ENCODE peak calls at places on chromosomes 3 and 15, in five cellular contexts. N, F, B, X and I are unnamed samples.

GRCh38 chr15:91885714-91886265 is 32.3 kb downstream of the SLCO3A1 start:
- DNase-seq in N (no peak), F (no peak), B (no peak), X (peak; percentile 48), I (peak; percentile 18)

GRCh38 chr15:95086543-95087252 is 855.3 kb downstream of the MCTP2 start:
- DNase-seq in N (no peak), F (peak; percentile 70), B (peak; percentile 56), X (no peak), I (no peak)

GRCh38 chr3:47406762-47407149 is 25.9 kb downstream of the PTPN23 start:
- DNase-seq in N (no peak), F (no peak), B (no peak), X (no peak), I (no peak)

GRCh38 chr15:59963925-59964324 is 40.2 kb upstream of the FOXB1 start:
- DNase-seq in N (peak; percentile 4), F (no peak), B (no peak), X (no peak), I (no peak)

GRCh38 chr3:32467333-32468070 is 35.1 kb downstream of the CMTM6 start:
- DNase-seq in N (no peak), F (peak; percentile 45), B (peak; percentile 89), X (peak; percentile 95), I (peak; percentile 85)

GRCh38 chr3:99532246-99532645 is 106.1 kb upstream of the COL8A1 start:
- DNase-seq in N (peak; percentile 29), F (peak; percentile 70), B (peak; percentile 88), X (peak; percentile 73), I (peak; percentile 80)

GRCh38 chr3:120561251-120562045 is 34.7 kb upstream of the NDUFB4 start:
- DNase-seq in N (peak; percentile 35), F (peak; percentile 60), B (peak; percentile 77), X (peak; percentile 80), I (peak; percentile 80)

GRCh38 chr3:52870471-52870870 is 26.9 kb downstream of the STIMATE start:
- DNase-seq in N (no peak), F (no peak), B (no peak), X (no peak), I (no peak)

GRCh38 chr15:68183886-68184285 is 21.2 kb downstream of the CALML4 start:
- DNase-seq in N (no peak), F (no peak), B (no peak), X (no peak), I (no peak)

GRCh38 chr3:150124142-150124541 is 153.4 kb upstream of the PFN2 start:
- DNase-seq in N (no peak), F (no peak), B (no peak), X (no peak), I (no peak)

GRCh38 chr15:90870354-90871096 is 2.1 kb downstream of the FURIN start:
- DNase-seq in N (no peak), F (peak; percentile 50), B (peak; percentile 58), X (no peak), I (no peak)

GRCh38 chr3:104628185-104628789 is 738.4 kb upstream of the ALCAM start:
- DNase-seq in N (peak; percentile 32), F (peak; percentile 65), B (peak; percentile 66), X (no peak), I (peak; percentile 68)

GRCh38 chr3:134898315-134898714 is 103.3 kb downstream of the EPHB1 start:
- DNase-seq in N (no peak), F (no peak), B (no peak), X (no peak), I (no peak)

GRCh38 chr15:81338422-81339007 is 14.6 kb upstream of the STARD5 start:
- DNase-seq in N (no peak), F (peak; percentile 96), B (peak; percentile 86), X (peak; percentile 7), I (no peak)

GRCh38 chr15:74822233-74822632 is 4.2 kb upstream of the CPLX3 start:
- DNase-seq in N (no peak), F (no peak), B (no peak), X (no peak), I (no peak)

GRCh38 chr3:154243353-154243752 is 80.9 kb downstream of the DHX36 start:
- DNase-seq in N (no peak), F (peak; percentile 70), B (peak; percentile 18), X (no peak), I (no peak)

GRCh38 chr3:101846709-101847108 is 2.6 kb upstream of the NFKBIZ start:
- DNase-seq in N (no peak), F (no peak), B (no peak), X (no peak), I (no peak)

GRCh38 chr3:140386357-140387100 is 291.3 kb upstream of the TRIM42 start:
- DNase-seq in N (peak; percentile 23), F (no peak), B (no peak), X (no peak), I (peak; percentile 43)

GRCh38 chr15:50431204-50431603 is 7.0 kb downstream of the USP8 start:
- DNase-seq in N (no peak), F (no peak), B (no peak), X (no peak), I (no peak)

GRCh38 chr3:65619391-65620298 is 419.1 kb downstream of the MAGI1 start:
- DNase-seq in N (no peak), F (peak; percentile 68), B (peak; percentile 89), X (no peak), I (no peak)

GRCh38 chr3:9776896-9777694 is 7.3 kb upstream of the CAMK1 start:
- DNase-seq in N (no peak), F (no peak), B (no peak), X (no peak), I (no peak)

GRCh38 chr15:53193149-53193548 is 403.0 kb upstream of the ONECUT1 start:
- DNase-seq in N (peak; percentile 37), F (peak; percentile 6), B (peak; percentile 3), X (no peak), I (peak; percentile 61)

GRCh38 chr3:55320928-55321327 is 166.2 kb downstream of the WNT5A start:
- DNase-seq in N (no peak), F (no peak), B (no peak), X (no peak), I (no peak)

GRCh38 chr3:38628835-38629234 is 20.7 kb downstream of the SCN5A start:
- DNase-seq in N (no peak), F (no peak), B (no peak), X (no peak), I (no peak)

GRCh38 chr15:74373056-74373650 is 5.7 kb upstream of the CYP11A1 start:
- DNase-seq in N (no peak), F (no peak), B (no peak), X (no peak), I (no peak)

GRCh38 chr3:22893631-22894377 is 309.3 kb upstream of the UBE2E2 start:
- DNase-seq in N (no peak), F (no peak), B (no peak), X (no peak), I (no peak)
- H3K9ac ChIP-seq in N (no peak overlapping the region), F (no peak overlapping the region), B (no peak overlapping the region), X (no peak overlapping the region), I (no peak overlapping the region)

GRCh38 chr3:13282528-13282985 is 137.6 kb downstream of the NUP210 start:
- DNase-seq in N (no peak), F (no peak), B (no peak), X (peak; percentile 65), I (peak; percentile 77)

GRCh38 chr3:13280856-13281656 is 139.1 kb downstream of the NUP210 start:
- DNase-seq in N (no peak), F (no peak), B (no peak), X (no peak), I (no peak)

GRCh38 chr3:13280122-13280790 is 139.9 kb downstream of the NUP210 start:
- DNase-seq in N (no peak), F (no peak), B (no peak), X (no peak), I (no peak)

GRCh38 chr3:13282986-13283876 is 136.9 kb downstream of the NUP210 start:
- DNase-seq in N (no peak), F (peak; percentile 21), B (no peak), X (peak; percentile 74), I (peak; percentile 70)

DNA sequence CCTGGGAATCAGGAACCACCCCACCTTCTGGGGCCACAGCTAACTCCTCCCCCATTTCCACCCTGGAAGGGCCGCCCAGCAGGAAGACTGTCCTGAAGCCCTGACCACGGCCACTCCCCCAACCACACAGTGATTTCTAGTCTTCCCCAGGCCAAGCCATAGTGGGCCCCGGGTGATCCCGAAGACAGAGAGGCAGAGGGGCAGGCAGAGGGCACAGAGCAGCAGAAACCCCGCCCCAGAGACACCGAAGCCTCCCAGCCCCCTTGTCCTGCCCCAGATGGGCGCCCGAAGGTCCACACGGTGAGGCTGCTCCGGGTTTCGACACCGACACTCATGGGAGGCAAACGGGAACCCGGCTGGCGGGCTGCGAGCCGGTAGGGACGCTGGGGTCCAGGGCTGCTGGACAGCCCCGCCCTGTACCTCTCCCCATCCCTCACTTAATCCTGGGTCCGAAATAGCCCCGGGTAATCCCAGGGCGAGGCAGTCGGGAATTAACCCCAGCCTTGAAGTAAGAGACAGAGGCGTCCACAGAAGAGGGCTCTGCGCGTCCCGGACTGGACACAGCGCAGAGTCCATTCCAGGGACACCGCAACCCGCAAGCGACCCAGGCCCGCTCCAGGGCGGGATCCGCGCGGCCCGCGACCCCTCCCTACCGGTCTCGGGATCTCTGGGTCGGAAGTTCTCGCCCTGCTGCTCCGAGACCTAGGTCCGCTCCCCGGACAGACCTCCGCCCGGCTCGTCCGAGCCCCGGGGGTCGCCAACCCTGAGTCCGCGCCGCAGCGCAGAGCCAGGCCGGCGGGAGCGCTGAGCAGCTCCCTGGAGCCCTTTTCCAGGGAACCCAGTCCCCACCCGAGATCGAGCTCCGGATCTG is 138.2 kb downstream of the NUP210 start:
- DNase-seq in N (peak; percentile 69), F (no peak), B (no peak), X (peak; percentile 61), I (peak; percentile 63)
- TF ChIP-seq EZH2 in N (no peak), F (peak; percentile 89), B (peak; percentile 86), X (peak; percentile 79), I (peak; percentile 85)

GRCh38 chr3:180180795-180181194 is 144.1 kb upstream of the PEX5L start:
- DNase-seq in N (no peak), F (peak; percentile 52), B (no peak), X (no peak), I (no peak)
- H3K4me2 ChIP-seq in N (no peak overlapping the region), F (no peak overlapping the region), B (no peak overlapping the region), X (no peak overlapping the region), I (no peak overlapping the region)

GRCh38 chr15:99295840-99296239 is 44.6 kb downstream of the LRRC28 start:
- DNase-seq in N (no peak), F (no peak), B (no peak), X (no peak), I (no peak)

GRCh38 chr15:99296386-99296785 is 45.1 kb downstream of the LRRC28 start:
- DNase-seq in N (no peak), F (peak; percentile 61), B (no peak), X (no peak), I (no peak)

GRCh38 chr15:99291643-99292042 is 40.4 kb downstream of the LRRC28 start:
- DNase-seq in N (no peak), F (no peak), B (no peak), X (no peak), I (no peak)
- H3K9ac ChIP-seq in N (no peak overlapping the region), F (no peak overlapping the region), B (no peak overlapping the region), X (no peak overlapping the region), I (no peak overlapping the region)